ENCODE peak calls at places on chromosomes 7 and 10, in six cellular contexts. G is H7; O is posterior cingulate gyrus; U is activated CD4-positive, alpha-beta T cell treated with anti-CD3 and anti-CD28 coated beads for 24 hours; D is GM12878; A is fibroblast of lung. T is an unnamed sample.

GRCh38 chr7:30463400-30464145 is 15.0 kb downstream of the NOD1 start:
- DNase-seq in A (no peak), G (no peak), D (peak), O (no peak), U (no peak), T (no peak)

GRCh38 chr7:157588271-157588589 is 251.4 kb downstream of the DNAJB6 start:
- DNase-seq in U (no peak), G (no peak), A (no peak), O (no peak), D (no peak), T (no peak)

GRCh38 chr7:2799253-2799652 is 44.9 kb downstream of the GNA12 start:
- DNase-seq in A (no peak), D (no peak), O (no peak), G (no peak), U (no peak), T (no peak)

GRCh38 chr10:46523881-46524470 is 32.5 kb downstream of the GPRIN2 start:
- DNase-seq in O (peak), G (no peak), A (peak), D (no peak), U (no peak), T (no peak)

GRCh38 chr7:45979275-45980180 is 58.5 kb upstream of the IGFBP3 start:
- DNase-seq in O (no peak), G (no peak), A (no peak), U (no peak), D (no peak), T (no peak)

GRCh38 chr10:69130251-69130650 is 6.3 kb downstream of the VPS26A start:
- DNase-seq in D (no peak), O (no peak), A (peak), U (no peak), G (no peak), T (no peak)

GRCh38 chr10:34590802-34591201 is 224.3 kb downstream of the PARD3 start:
- DNase-seq in O (no peak), U (no peak), D (no peak), G (no peak), A (no peak), T (no peak)

GRCh38 chr10:65945071-65945470 is 980.8 kb upstream of the LRRTM3 start:
- DNase-seq in A (no peak), O (no peak), G (no peak), U (no peak), D (no peak), T (no peak)

GRCh38 chr10:50421026-50421719 is 169.9 kb upstream of the ASAH2 start:
- DNase-seq in A (peak), U (no peak), D (peak), G (peak), O (peak), T (no peak)

GRCh38 chr10:114306116-114306973 is 67.3 kb downstream of the VWA2 start:
- DNase-seq in A (peak), G (no peak), O (no peak), U (no peak), D (no peak), T (no peak)

GRCh38 chr10:35605191-35605590 is at the start of gene GJD4:
- DNase-seq in O (no peak), D (no peak), A (no peak), U (no peak), G (no peak), T (no peak)

GRCh38 chr10:44264244-44264643 is 120.7 kb downstream of the CXCL12 start:
- DNase-seq in D (peak), G (no peak), O (no peak), A (peak), U (no peak), T (no peak)